ENCODE peak calls at places on chromosomes 12 and 14, in five cellular contexts. L is ovary, B is SK-N-SH, P is K562, E is GM12878. Z is an unnamed sample.

GRCh38 chr12:100668939-100669536 is 95.6 kb downstream of the GAS2L3 start:
- DNase-seq in L (peak), B (peak), P (peak), E (no peak), Z (peak)

GRCh38 chr14:22558221-22558913 is 30.7 kb downstream of the DAD1 start:
- DNase-seq in L (no peak), B (no peak), P (no peak), E (no peak), Z (no peak)

GRCh38 chr12:132514838-132515237 is 24.9 kb downstream of the FBRSL1 start:
- DNase-seq in L (no peak), B (no peak), P (no peak), E (no peak), Z (no peak)

GRCh38 chr14:49892301-49892635 is 614 bp upstream of the ARF6 start:
- DNase-seq in L (no peak), B (peak), P (peak), E (peak), Z (peak)

GRCh38 chr12:85829391-85829790 is 6.8 kb downstream of the RASSF9 start:
- DNase-seq in L (no peak), B (no peak), P (no peak), E (no peak), Z (no peak)

GRCh38 chr12:3357950-3358525 is 133.0 kb upstream of the PRMT8 start:
- DNase-seq in L (no peak), B (no peak), P (no peak), E (no peak), Z (no peak)

GRCh38 chr12:76777765-76778216 is 13.9 kb downstream of the ZDHHC17 start:
- DNase-seq in L (no peak), B (no peak), P (peak), E (peak), Z (no peak)

GRCh38 chr14:91373591-91374245 is 43.9 kb downstream of the CCDC88C start:
- DNase-seq in L (no peak), B (peak), P (no peak), E (peak), Z (no peak)

GRCh38 chr14:101965145-101965531 is 765 bp downstream of the DYNC1H1 start:
- DNase-seq in L (peak), B (peak), P (peak), E (no peak), Z (peak)

GRCh38 chr12:58966939-58967338 is 46.6 kb upstream of the LRIG3 start:
- DNase-seq in L (no peak), B (no peak), P (no peak), E (no peak), Z (peak)

GRCh38 chr14:31000629-31001338 is 24.7 kb upstream of the AP4S1 start:
- DNase-seq in L (no peak), B (no peak), P (no peak), E (no peak), Z (no peak)

GRCh38 chr14:29671034-29671433 is 256.6 kb downstream of the PRKD1 start:
- DNase-seq in L (no peak), B (no peak), P (no peak), E (no peak), Z (no peak)

GRCh38 chr12:100533326-100533725 is 40.2 kb upstream of the GAS2L3 start:
- DNase-seq in L (no peak), B (peak), P (no peak), E (no peak), Z (no peak)

GRCh38 chr14:64612021-64612380 is 62.2 kb downstream of the PPP1R36 start:
- DNase-seq in L (no peak), B (no peak), P (no peak), E (no peak), Z (peak)

GRCh38 chr14:21269252-21270046 is at the start of gene HNRNPC:
- DNase-seq in L (peak), B (peak), P (peak), E (peak), Z (peak)

GRCh38 chr12:6154730-6155459 is 30.4 kb upstream of the VWF start:
- DNase-seq in L (no peak), B (peak), P (no peak), E (no peak), Z (no peak)

GRCh38 chr12:13390381-13390856 is 193.9 kb downstream of the EMP1 start:
- DNase-seq in L (peak), B (peak), P (no peak), E (no peak), Z (peak)

GRCh38 chr14:52063107-52063506 is 5.8 kb downstream of the NID2 start:
- DNase-seq in L (no peak), B (peak), P (no peak), E (no peak), Z (no peak)

GRCh38 chr12:52216107-52216506 is 16.9 kb upstream of the KRT7 start:
- DNase-seq in L (no peak), B (no peak), P (no peak), E (no peak), Z (no peak)

GRCh38 chr12:10613334-10614055 is at the start of gene MAGOHB:
- DNase-seq in L (peak), B (peak), P (peak), E (peak), Z (peak)

GRCh38 chr12:104182144-104182543 is 33.4 kb upstream of the TXNRD1 start:
- DNase-seq in L (peak), B (no peak), P (no peak), E (no peak), Z (peak)

GRCh38 chr14:102363182-102363952 is 626 bp downstream of the TECPR2 start:
- DNase-seq in L (no peak), B (no peak), P (peak), E (no peak), Z (peak)

GRCh38 chr12:14920475-14921126 is 17.7 kb downstream of the ERP27 start:
- DNase-seq in L (no peak), B (no peak), P (no peak), E (no peak), Z (no peak)

GRCh38 chr12:53051058-53051880 is 1.4 kb downstream of the TNS2 start:
- DNase-seq in L (peak), B (no peak), P (peak), E (no peak), Z (no peak)

GRCh38 chr12:76927170-76927784 is 48.5 kb upstream of the CSRP2 start:
- DNase-seq in L (no peak), B (peak), P (peak), E (no peak), Z (peak)

GRCh38 chr14:82911930-82912329 is 1378.3 kb upstream of the SEL1L start:
- DNase-seq in L (no peak), B (no peak), P (no peak), E (no peak), Z (no peak)

GRCh38 chr12:95216704-95217376 is 427 bp downstream of the FGD6 start:
- DNase-seq in L (no peak), B (peak), P (no peak), E (no peak), Z (peak)

GRCh38 chr14:36514278-36515104 is 5.5 kb downstream of the NKX2-1 start:
- DNase-seq in L (no peak), B (no peak), P (no peak), E (no peak), Z (no peak)

GRCh38 chr12:19440019-19440858 is 947 bp downstream of the AEBP2 start:
- DNase-seq in L (peak), B (peak), P (peak), E (no peak), Z (peak)

GRCh38 chr14:42556551-42556950 is 949.9 kb downstream of the LRFN5 start:
- DNase-seq in L (no peak), B (no peak), P (no peak), E (no peak), Z (no peak)

GRCh38 chr14:76509291-76509690 is 133.4 kb downstream of the ESRRB start:
- DNase-seq in L (no peak), B (no peak), P (no peak), E (no peak), Z (no peak)

GRCh38 chr12:68292157-68292940 is 38.9 kb upstream of the IL22 start:
- DNase-seq in L (no peak), B (no peak), P (no peak), E (no peak), Z (no peak)

GRCh38 chr14:50523271-50524041 is 8.9 kb downstream of the MAP4K5 start:
- DNase-seq in L (no peak), B (no peak), P (no peak), E (no peak), Z (no peak)

GRCh38 chr14:89813485-89814080 is 140.9 kb downstream of the EFCAB11 start:
- DNase-seq in L (no peak), B (no peak), P (no peak), E (no peak), Z (no peak)

GRCh38 chr12:46407360-46407759 is 34.8 kb upstream of the SLC38A2 start:
- DNase-seq in L (no peak), B (no peak), P (no peak), E (no peak), Z (no peak)

GRCh38 chr12:93079976-93080375 is 150.9 kb upstream of the EEA1 start:
- DNase-seq in L (no peak), B (no peak), P (no peak), E (no peak), Z (no peak)

GRCh38 chr12:47990351-47991105 is 13.7 kb downstream of the COL2A1 start:
- DNase-seq in L (no peak), B (no peak), P (no peak), E (peak), Z (no peak)

GRCh38 chr12:32706337-32707024 is 27.4 kb downstream of the DNM1L start:
- DNase-seq in L (no peak), B (no peak), P (no peak), E (no peak), Z (no peak)

GRCh38 chr12:91654087-91654486 is 471.5 kb upstream of the DCN start:
- DNase-seq in L (no peak), B (no peak), P (no peak), E (no peak), Z (no peak)

GRCh38 chr12:50026691-50027090 is 1.4 kb upstream of the RACGAP1 start:
- DNase-seq in L (no peak), B (no peak), P (no peak), E (no peak), Z (no peak)

GRCh38 chr12:50024227-50024626 is 1.1 kb downstream of the RACGAP1 start:
- DNase-seq in L (no peak), B (no peak), P (no peak), E (no peak), Z (no peak)

GRCh38 chr12:50022903-50023302 is 2.4 kb downstream of the RACGAP1 start:
- DNase-seq in L (no peak), B (no peak), P (no peak), E (no peak), Z (no peak)

GRCh38 chr12:50024804-50025186 is 499 bp downstream of the RACGAP1 start:
- DNase-seq in L (no peak), B (no peak), P (peak), E (no peak), Z (peak)

GRCh38 chr12:50025187-50026059 is at the start of gene RACGAP1:
- DNase-seq in L (peak), B (peak), P (peak), E (peak), Z (peak)
- TF ChIP-seq EP300 in L (no peak), B (peak), P (peak), E (no peak), Z (no peak)

GRCh38 chr12:97276198-97276580 is 186.4 kb upstream of the RMST start:
- DNase-seq in L (no peak), B (no peak), P (no peak), E (no peak), Z (no peak)

GRCh38 chr12:97277030-97277429 is 185.6 kb upstream of the RMST start:
- DNase-seq in L (no peak), B (no peak), P (no peak), E (no peak), Z (no peak)

GRCh38 chr12:97275261-97276197 is 187.1 kb upstream of the RMST start:
- DNase-seq in L (no peak), B (no peak), P (no peak), E (no peak), Z (no peak)

GRCh38 chr12:97272471-97272870 is 190.1 kb upstream of the RMST start:
- DNase-seq in L (no peak), B (no peak), P (no peak), E (no peak), Z (no peak)

GRCh38 chr12:97276621-97277020 is 186.0 kb upstream of the RMST start:
- DNase-seq in L (no peak), B (no peak), P (no peak), E (no peak), Z (no peak)
- TF ChIP-seq EP300 in L (no peak), B (no peak), P (no peak), E (no peak), Z (no peak)

GRCh38 chr12:119710374-119710773 is 42.4 kb downstream of the PRKAB1 start:
- DNase-seq in L (no peak), B (no peak), P (no peak), E (no peak), Z (no peak)
- TF ChIP-seq EP300 in L (no peak), B (no peak), P (no peak), E (no peak), Z (no peak)

GRCh38 chr14:88252536-88252935 is 70.5 kb downstream of the KCNK10 start:
- DNase-seq in L (no peak), B (no peak), P (no peak), E (no peak), Z (no peak)
- TF ChIP-seq EP300 in L (no peak), B (no peak), P (no peak), E (no peak), Z (no peak)

GRCh38 chr12:64222011-64222765 is at the start of gene KICS2:
- DNase-seq in L (peak), B (peak), P (peak), E (peak), Z (peak)
- TF ChIP-seq EP300 in L (no peak), B (no peak), P (no peak), E (no peak), Z (no peak)

GRCh38 chr12:110289711-110290078 is 8.6 kb downstream of the ATP2A2 start:
- DNase-seq in L (no peak), B (no peak), P (no peak), E (no peak), Z (no peak)
- TF ChIP-seq EP300 in L (no peak), B (no peak), P (no peak), E (no peak), Z (no peak)

GRCh38 chr14:104047761-104048160 is 37.7 kb upstream of the ASPG start:
- DNase-seq in L (no peak), B (no peak), P (no peak), E (no peak), Z (no peak)

GRCh38 chr14:104051092-104051813 is 34.2 kb upstream of the ASPG start:
- DNase-seq in L (no peak), B (no peak), P (no peak), E (no peak), Z (no peak)

GRCh38 chr14:104049576-104050240 is 35.8 kb upstream of the ASPG start:
- DNase-seq in L (no peak), B (peak), P (no peak), E (no peak), Z (no peak)

GRCh38 chr14:104044016-104044415 is 41.5 kb upstream of the ASPG start:
- DNase-seq in L (no peak), B (no peak), P (no peak), E (no peak), Z (no peak)

DNA sequence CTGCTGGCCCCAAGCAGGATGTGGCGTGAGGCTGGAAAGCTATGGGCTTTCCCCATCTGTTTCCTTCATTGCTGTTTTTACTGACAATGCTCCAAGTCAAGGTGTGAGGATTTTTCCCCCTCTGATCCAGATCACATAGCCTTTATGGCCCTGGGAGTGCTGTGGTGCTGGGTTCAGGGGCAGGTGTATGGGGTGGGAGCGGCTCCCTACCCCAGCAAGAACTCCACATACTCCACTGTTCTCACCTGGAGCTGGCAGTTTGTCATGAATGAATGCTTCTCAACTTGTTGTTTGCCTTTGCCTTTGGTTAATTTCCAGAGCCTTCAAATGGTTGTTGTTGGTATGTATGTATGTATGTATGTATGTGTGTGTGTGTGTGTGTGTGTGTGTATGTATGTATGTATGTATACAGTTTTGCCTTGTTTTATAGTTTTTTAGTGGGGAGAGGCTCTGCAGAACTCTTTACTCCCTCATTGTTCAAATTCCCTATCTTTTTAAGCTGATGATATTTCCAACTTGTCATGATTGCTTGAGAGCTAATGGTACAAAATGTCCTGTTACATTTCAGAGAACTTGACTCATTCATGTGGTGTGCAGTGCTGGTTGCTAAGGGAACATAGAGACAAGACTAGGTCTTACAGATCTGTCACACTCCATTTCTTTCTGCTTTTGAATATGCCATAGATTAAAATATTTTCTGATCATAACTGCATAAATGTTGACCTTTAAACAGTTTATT is 36.6 kb upstream of the ASPG start:
- DNase-seq in L (no peak), B (no peak), P (no peak), E (no peak), Z (no peak)
- TF ChIP-seq EP300 in L (no peak), B (no peak), P (no peak), E (no peak), Z (no peak)

Z was measured in A549.